ENCODE peak calls at places on chromosomes 3 and 15, in four cellular contexts. F is lower leg skin, G is NCI-H187, K is NCI-H1092. E is an unnamed sample.

GRCh38 chr3:101823525-101823924 is 25.8 kb upstream of the NFKBIZ start:
- DNase-seq in F (no peak), K (no peak), G (no peak), E (no peak)

GRCh38 chr3:169522595-169523529 is 140.7 kb downstream of the MECOM start:
- DNase-seq in K (no peak), G (no peak), F (no peak), E (no peak)

GRCh38 chr3:124928333-124929202 is 6.0 kb downstream of the MUC13 start:
- DNase-seq in F (peak; percentile 66), G (no peak), K (peak; percentile 30), E (peak; percentile 34)

GRCh38 chr3:56764904-56765445 is 36.8 kb downstream of the ARHGEF3 start:
- DNase-seq in K (no peak), F (no peak), G (no peak), E (no peak)

GRCh38 chr3:44001072-44001471 is 240.6 kb upstream of the TOPAZ1 start:
- DNase-seq in K (no peak), F (no peak), G (no peak), E (no peak)

GRCh38 chr15:85667491-85668424 is 127.0 kb downstream of the KLHL25 start:
- DNase-seq in K (no peak), G (no peak), F (no peak), E (peak; percentile 2)

GRCh38 chr3:48662753-48663488 is at the start of gene CELSR3:
- DNase-seq in F (peak; percentile 44), K (peak; percentile 89), G (peak; percentile 75), E (peak; percentile 70)

GRCh38 chr3:28053759-28054158 is 187.7 kb upstream of the CMC1 start:
- DNase-seq in F (no peak), K (no peak), G (no peak), E (no peak)

GRCh38 chr3:41199866-41200668 is 762 bp downstream of the CTNNB1 start:
- DNase-seq in K (no peak), G (no peak), F (peak; percentile 24), E (no peak)

GRCh38 chr3:149621218-149622005 is 36.4 kb downstream of the WWTR1 start:
- DNase-seq in G (no peak), F (no peak), K (no peak), E (no peak)

GRCh38 chr15:91150492-91151160 is 50.6 kb downstream of the SV2B start:
- DNase-seq in K (no peak), G (no peak), F (no peak), E (no peak)

GRCh38 chr3:72887723-72888545 is at the start of gene GXYLT2:
- DNase-seq in K (peak; percentile 37), G (peak; percentile 17), F (no peak), E (no peak)

GRCh38 chr15:75232826-75233503 is 25.2 kb upstream of the GOLGA6C start:
- DNase-seq in F (no peak), G (no peak), K (no peak), E (no peak)

GRCh38 chr3:39414421-39414907 is 7.9 kb downstream of the RPSA start:
- DNase-seq in F (no peak), K (no peak), G (no peak), E (no peak)